ENCODE peak calls at places on chromosomes 1 and 21, in four cellular contexts. F is T-cell, O is GM04504, E is GM04503. S is an unnamed sample.

GRCh38 chr1:6378096-6378746 is 15.3 kb downstream of the ACOT7 start:
- DNase-seq in O (no peak), F (no peak), E (no peak), S (no peak)

GRCh38 chr1:45526135-45526644 is 4.5 kb upstream of the PRDX1 start:
- DNase-seq in O (no peak), E (no peak), F (no peak), S (no peak)

GRCh38 chr1:26761217-26761616 is 26.5 kb upstream of the PIGV start:
- DNase-seq in O (no peak), F (no peak), E (no peak), S (no peak)

GRCh38 chr1:25619101-25619890 is 2.7 kb downstream of the MAN1C1 start:
- DNase-seq in O (no peak), E (no peak), F (no peak), S (no peak)

GRCh38 chr21:17462276-17462981 is 50.4 kb upstream of the CXADR start:
- DNase-seq in O (no peak), E (no peak), F (no peak), S (no peak)

GRCh38 chr1:99650773-99651437 is 5.0 kb downstream of the PALMD start:
- DNase-seq in E (no peak), O (no peak), F (no peak), S (no peak)

GRCh38 chr21:29302340-29302991 is 3.7 kb downstream of the BACH1 start:
- DNase-seq in F (no peak), E (no peak), O (no peak), S (peak)

GRCh38 chr1:153881764-153882163 is 41.0 kb downstream of the GATAD2B start:
- DNase-seq in F (no peak), E (no peak), O (no peak), S (peak)

S was measured in foreskin fibroblast.